ENCODE peak calls at places on chromosomes 12 and 14, in nine cellular contexts. L, I, X, H, R, E, O, B and C are unnamed samples.

GRCh38 chr14:23910081-23910875 is 43.3 kb upstream of the DHRS4 start:
- DNase-seq in R (peak), X (no peak), E (no peak), L (peak), O (peak), B (peak), H (peak), I (peak), C (no peak)

GRCh38 chr14:105602799-105603763 is 76.7 kb downstream of the TMEM121 start:
- DNase-seq in H (no peak), R (peak), B (no peak), X (no peak), L (no peak), O (no peak), E (peak), I (no peak), C (no peak)

GRCh38 chr14:99158150-99158549 is 113.8 kb downstream of the BCL11B start:
- DNase-seq in I (no peak), L (no peak), E (no peak), X (no peak), H (no peak), B (peak), R (no peak), O (no peak), C (peak)

GRCh38 chr12:114412825-114413749 is 7.1 kb upstream of the TBX5 start:
- DNase-seq in E (no peak), I (no peak), R (no peak), O (no peak), B (no peak), H (no peak), L (no peak), X (no peak), C (no peak)

GRCh38 chr12:93089805-93090569 is 160.9 kb upstream of the EEA1 start:
- DNase-seq in H (peak), I (no peak), B (peak), E (no peak), L (peak), O (peak), X (no peak), R (peak), C (no peak)

GRCh38 chr12:124387510-124387855 is 92.6 kb downstream of the RFLNA start:
- DNase-seq in X (peak), I (peak), H (no peak), O (no peak), E (no peak), B (no peak), R (no peak), L (no peak), C (no peak)

GRCh38 chr14:43789458-43789857 is 717.6 kb downstream of the FSCB start:
- DNase-seq in H (no peak), E (no peak), O (no peak), R (no peak), X (no peak), I (no peak), L (no peak), B (no peak), C (no peak)

GRCh38 chr12:27095346-27095745 is 13.0 kb upstream of the C12orf71 start:
- DNase-seq in L (no peak), E (no peak), R (no peak), I (no peak), B (no peak), O (no peak), H (no peak), X (no peak), C (no peak)

DNA sequence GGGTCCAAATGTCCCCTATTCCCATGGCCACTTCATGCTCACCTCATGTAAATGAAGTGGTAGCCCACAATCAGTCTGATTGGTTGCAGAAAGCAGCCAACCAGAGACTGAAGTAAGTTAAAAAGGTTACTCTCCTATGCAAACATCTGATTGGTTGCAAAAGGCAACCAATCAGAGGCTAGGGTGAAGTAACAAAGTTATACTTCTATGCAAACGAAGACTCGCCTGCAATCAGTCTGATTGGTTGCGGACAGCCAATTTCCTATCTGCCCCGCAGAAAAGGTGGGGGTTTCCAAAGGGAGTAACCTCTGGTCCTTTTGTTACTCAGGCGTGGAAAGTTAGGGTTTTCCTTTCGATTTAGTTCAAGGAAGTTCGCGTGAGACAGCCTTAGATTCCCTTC is 208.1 kb upstream of the NEDD1 start:
- DNase-seq in O (no peak), X (no peak), L (no peak), B (peak), I (no peak), E (no peak), R (no peak), H (no peak), C (no peak)
- H3K4me3 ChIP-seq in O (no peak), X (no peak), L (no peak), B (peak), I (no peak), E (no peak), R (no peak), H (no peak), C (no peak)

GRCh38 chr14:93333631-93334095 is 827 bp upstream of the BTBD7 start:
- DNase-seq in B (no peak), L (no peak), X (no peak), E (no peak), H (no peak), O (peak), I (no peak), R (no peak), C (no peak)

GRCh38 chr14:93331375-93332031 is 1.3 kb downstream of the BTBD7 start:
- DNase-seq in O (no peak), B (no peak), H (no peak), X (no peak), E (peak), R (no peak), I (no peak), L (no peak), C (no peak)

GRCh38 chr14:93330609-93331000 is 2.2 kb downstream of the BTBD7 start:
- DNase-seq in I (no peak), O (no peak), H (no peak), R (no peak), X (no peak), B (no peak), E (no peak), L (no peak), C (no peak)

GRCh38 chr14:93332032-93332852 is 594 bp downstream of the BTBD7 start:
- DNase-seq in H (no peak), I (peak), X (peak), B (peak), R (peak), L (no peak), O (peak), E (peak), C (no peak)

DNA sequence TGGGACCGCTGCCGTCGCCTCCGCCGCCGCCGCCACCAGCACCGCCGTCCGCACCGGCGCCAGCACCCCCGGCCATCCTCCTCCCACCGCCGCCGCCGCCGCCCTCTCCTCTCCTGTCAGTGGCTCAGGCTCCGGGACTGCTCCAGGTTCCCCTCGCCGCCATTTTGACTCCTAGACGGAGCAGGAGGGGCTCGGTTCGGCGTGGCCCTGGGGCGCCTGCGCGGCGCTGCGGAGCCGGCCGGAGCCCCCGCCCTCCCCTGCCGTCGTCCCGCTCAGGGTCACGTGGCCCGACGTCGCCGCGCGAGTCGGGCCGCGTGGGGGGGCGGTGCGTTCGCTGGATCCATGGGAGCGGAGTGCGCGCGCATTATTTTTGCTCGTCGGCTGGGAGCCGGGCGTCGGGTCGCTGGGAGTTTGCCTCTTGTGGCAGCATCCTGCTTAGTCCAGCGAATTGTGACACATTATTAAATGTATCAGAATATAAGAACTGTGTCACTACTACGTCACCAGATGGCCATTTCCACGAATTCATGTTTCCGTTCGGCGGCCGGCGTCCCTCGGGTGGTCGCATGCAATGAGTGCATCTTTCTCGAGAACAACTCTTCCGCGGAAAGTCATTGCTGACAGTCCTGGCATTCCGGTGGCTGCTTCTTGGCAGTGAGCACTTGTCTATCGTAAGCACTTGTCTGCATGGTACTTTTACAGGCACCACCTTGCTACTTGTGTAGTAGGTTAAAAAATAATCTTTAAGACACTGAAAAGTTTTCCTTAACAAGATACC is at the start of gene BTBD7:
- DNase-seq in R (peak), X (peak), I (peak), E (peak), H (peak), O (peak), B (peak), L (peak), C (peak)
- TF ChIP-seq CTCF in R (peak), X (peak), I (no peak), E (no peak), H (no peak), O (peak), B (peak), L (peak), C (peak)

GRCh38 chr12:82688619-82689018 is 1.9 kb downstream of the TMTC2 start:
- DNase-seq in L (no peak), E (no peak), H (no peak), X (no peak), R (no peak), I (no peak), B (no peak), O (no peak), C (no peak)
- H3K4me3 ChIP-seq in L (no peak), E (peak), H (peak), X (no peak), R (no peak), I (no peak), B (peak), O (peak), C (peak)

DNA sequence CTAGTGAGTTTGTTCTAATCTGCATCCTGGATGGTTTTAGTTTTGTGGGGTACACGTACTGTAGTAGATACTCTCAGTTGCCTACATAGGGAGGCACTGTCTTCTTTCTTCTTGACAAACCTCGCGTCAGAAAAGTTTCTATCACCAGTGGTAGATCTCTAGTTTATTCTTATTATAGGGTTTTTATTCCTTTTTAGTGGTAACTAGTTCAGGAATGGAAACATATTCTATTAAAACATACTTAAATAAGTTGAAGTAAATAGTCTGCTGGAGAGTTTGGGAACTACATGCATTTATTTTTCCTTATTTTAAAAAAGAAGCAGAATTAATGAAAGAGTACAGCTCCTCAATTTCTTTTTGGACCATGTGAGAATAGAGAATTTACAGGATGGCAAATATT is 33.6 kb upstream of the OR9K2 start:
- DNase-seq in I (no peak), E (no peak), H (no peak), B (no peak), R (no peak), X (no peak), O (no peak), L (no peak), C (no peak)
- TF ChIP-seq CTCF in I (no peak), E (peak), H (no peak), B (no peak), R (no peak), X (no peak), O (no peak), L (no peak), C (no peak)

GRCh38 chr12:43208221-43208620 is 343.8 kb downstream of the ADAMTS20 start:
- DNase-seq in E (no peak), L (peak), R (no peak), I (no peak), O (peak), H (no peak), B (no peak), X (no peak), C (no peak)
- H3K4me3 ChIP-seq in E (no peak), L (no peak), R (no peak), I (no peak), O (no peak), H (no peak), B (no peak), X (no peak), C (no peak)

DNA sequence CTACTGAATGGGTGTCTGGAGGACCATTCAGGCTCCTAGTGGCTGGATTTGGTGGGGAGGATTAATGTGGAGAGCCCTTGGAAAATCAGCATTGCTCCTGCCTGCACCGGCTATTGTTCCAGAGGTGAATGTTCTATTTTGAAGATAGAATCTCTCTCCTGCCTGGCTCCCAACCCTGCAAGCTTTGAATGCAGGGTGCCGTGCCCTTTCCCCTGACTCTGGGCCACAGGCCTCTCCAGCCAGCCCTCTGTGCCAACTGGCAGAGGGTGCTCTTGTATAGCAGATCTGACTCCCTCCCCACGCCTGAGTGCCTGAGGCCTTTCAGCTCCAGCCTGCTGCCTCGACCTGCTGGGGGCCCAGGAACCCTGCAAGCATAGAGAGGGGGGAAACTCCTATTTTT is 106.8 kb downstream of the TMEM260 start:
- DNase-seq in H (no peak), R (no peak), L (no peak), B (no peak), O (no peak), X (no peak), I (peak), E (peak), C (peak)
- TF ChIP-seq CTCF in H (no peak), R (no peak), L (no peak), B (no peak), O (no peak), X (no peak), I (no peak), E (peak), C (peak)

GRCh38 chr14:28783593-28784143 is 17.1 kb downstream of the FOXG1 start:
- DNase-seq in H (no peak), B (no peak), I (no peak), E (no peak), X (no peak), L (no peak), O (no peak), R (no peak), C (no peak)

GRCh38 chr14:28779416-28779941 is 12.9 kb downstream of the FOXG1 start:
- DNase-seq in E (no peak), B (no peak), X (no peak), O (no peak), R (no peak), I (no peak), L (no peak), H (no peak), C (no peak)

GRCh38 chr14:28780843-28781503 is 14.4 kb downstream of the FOXG1 start:
- DNase-seq in X (no peak), B (no peak), L (no peak), E (no peak), R (no peak), O (no peak), H (no peak), I (no peak), C (no peak)

GRCh38 chr14:28785096-28785952 is 18.7 kb downstream of the FOXG1 start:
- DNase-seq in E (no peak), B (peak), O (no peak), R (peak), I (no peak), H (no peak), X (no peak), L (no peak), C (no peak)

GRCh38 chr14:28784262-28785021 is 17.9 kb downstream of the FOXG1 start:
- DNase-seq in E (no peak), X (no peak), H (no peak), I (no peak), L (no peak), B (no peak), O (no peak), R (no peak), C (no peak)
- H3K4me3 ChIP-seq in E (no peak), X (no peak), H (no peak), I (no peak), L (no peak), B (peak), O (peak), R (no peak), C (peak)